ENCODE peak calls at places on chromosome 15, in ten cellular contexts. I, K, U, W, R, Y, L, Z, O and M are unnamed samples.

GRCh38 chr15:75712668-75713337 is at the start of gene CSPG4:
- DNase-seq in L (no peak), O (peak), Y (peak), I (peak), U (no peak), W (no peak), K (no peak), Z (no peak), R (no peak), M (peak)

GRCh38 chr15:90451215-90451850 is 63.3 kb downstream of the IQGAP1 start:
- DNase-seq in W (no peak), O (peak), R (no peak), K (no peak), Y (peak), U (peak), L (no peak), Z (no peak), I (no peak), M (no peak)

GRCh38 chr15:62105266-62105665 is 38.5 kb downstream of the C2CD4A start:
- DNase-seq in U (no peak), R (no peak), O (no peak), I (no peak), Y (no peak), Z (no peak), L (no peak), W (peak), K (no peak), M (no peak)

GRCh38 chr15:31297221-31297879 is 29.3 kb upstream of the KLF13 start:
- DNase-seq in U (no peak), L (no peak), K (no peak), Z (no peak), R (no peak), W (no peak), Y (no peak), O (no peak), I (no peak), M (no peak)

GRCh38 chr15:59276225-59277178 is 69.9 kb downstream of the LDHAL6B start:
- DNase-seq in K (no peak), I (no peak), R (no peak), Y (no peak), L (no peak), U (no peak), W (no peak), Z (no peak), O (no peak), M (no peak)

GRCh38 chr15:49082960-49083359 is 36.7 kb upstream of the SECISBP2L start:
- DNase-seq in L (no peak), Z (no peak), K (no peak), U (peak), R (no peak), W (no peak), I (no peak), O (no peak), Y (peak), M (no peak)

GRCh38 chr15:68561146-68561545 is 17.6 kb upstream of the CORO2B start:
- DNase-seq in Y (no peak), I (no peak), L (no peak), O (no peak), W (no peak), R (no peak), U (no peak), Z (no peak), K (no peak), M (no peak)

GRCh38 chr15:60006203-60006782 is 2.2 kb downstream of the FOXB1 start:
- DNase-seq in K (peak), I (no peak), W (peak), U (no peak), Z (no peak), L (peak), Y (peak), O (no peak), R (no peak), M (peak)

GRCh38 chr15:85751731-85752421 is 42.8 kb downstream of the KLHL25 start:
- DNase-seq in U (no peak), L (no peak), R (no peak), O (no peak), I (peak), Z (no peak), Y (no peak), K (peak), W (no peak), M (no peak)

GRCh38 chr15:70091649-70092461 is 5.9 kb downstream of the TLE3 start:
- DNase-seq in U (no peak), O (no peak), W (no peak), K (no peak), R (peak), Y (no peak), Z (no peak), L (peak), I (no peak), M (no peak)

GRCh38 chr15:82045179-82045891 is 483 bp downstream of the MEX3B start:
- DNase-seq in W (peak), O (peak), K (peak), Z (peak), I (peak), R (no peak), U (no peak), L (no peak), Y (peak), M (peak)

GRCh38 chr15:63507878-63508818 is 3.8 kb downstream of the USP3 start:
- DNase-seq in U (no peak), R (no peak), Y (no peak), K (no peak), Z (no peak), O (no peak), L (no peak), W (no peak), I (no peak), M (no peak)

GRCh38 chr15:40108061-40108854 is 421 bp downstream of the BMF start:
- DNase-seq in R (no peak), W (peak), K (no peak), U (no peak), Y (peak), Z (no peak), I (no peak), L (no peak), O (no peak), M (peak)

GRCh38 chr15:73630030-73630429 is 3.2 kb downstream of the NPTN start:
- DNase-seq in W (no peak), R (no peak), O (no peak), K (no peak), Y (no peak), U (no peak), I (no peak), Z (no peak), L (no peak), M (no peak)

GRCh38 chr15:48897144-48897814 is 19.3 kb downstream of the EID1 start:
- DNase-seq in Z (no peak), U (peak), I (peak), R (no peak), L (no peak), Y (peak), O (no peak), W (no peak), K (no peak), M (no peak)

GRCh38 chr15:64856429-64857145 is 14.9 kb downstream of the PLEKHO2 start:
- DNase-seq in R (no peak), O (no peak), I (peak), Y (peak), U (peak), L (no peak), W (no peak), K (no peak), Z (peak), M (no peak)

GRCh38 chr15:41828747-41829270 is 917 bp downstream of the JMJD7 start:
- DNase-seq in I (no peak), L (no peak), O (no peak), R (no peak), Y (no peak), U (no peak), W (no peak), Z (no peak), K (no peak), M (no peak)

GRCh38 chr15:95429345-95429744 is 901.2 kb upstream of the NR2F2 start:
- DNase-seq in R (no peak), W (no peak), Z (no peak), I (no peak), K (no peak), Y (no peak), O (no peak), U (no peak), L (no peak), M (no peak)

GRCh38 chr15:73923488-73924164 is 2.6 kb upstream of the LOXL1 start:
- DNase-seq in O (no peak), Z (no peak), R (no peak), K (no peak), L (no peak), W (no peak), I (no peak), Y (no peak), U (no peak), M (no peak)

GRCh38 chr15:69562097-69562496 is 109.5 kb downstream of the RPLP1 start:
- DNase-seq in U (no peak), Z (no peak), I (no peak), Y (no peak), L (no peak), K (no peak), O (no peak), W (no peak), R (peak), M (no peak)

GRCh38 chr15:37079726-37080125 is 20.6 kb downstream of the MEIS2 start:
- DNase-seq in I (no peak), U (peak), Z (no peak), R (no peak), K (no peak), W (no peak), Y (no peak), O (no peak), L (no peak), M (no peak)

GRCh38 chr15:95457520-95457919 is 873.0 kb upstream of the NR2F2 start:
- DNase-seq in U (no peak), Z (no peak), Y (no peak), W (no peak), K (no peak), R (no peak), I (no peak), L (no peak), O (no peak), M (no peak)

GRCh38 chr15:58046467-58046866 is 19.0 kb downstream of the ALDH1A2 start:
- DNase-seq in L (no peak), K (no peak), I (no peak), U (no peak), Y (no peak), R (no peak), O (no peak), Z (no peak), W (no peak), M (no peak)

GRCh38 chr15:65086680-65087111 is 10.2 kb downstream of the KBTBD13 start:
- DNase-seq in U (no peak), I (no peak), W (no peak), K (no peak), Y (no peak), Z (no peak), O (no peak), R (no peak), L (no peak), M (no peak)

GRCh38 chr15:75844629-75845390 is 1.6 kb downstream of the UBE2Q2 start:
- DNase-seq in R (no peak), Z (no peak), Y (no peak), W (no peak), L (peak), I (no peak), O (no peak), U (no peak), K (no peak), M (no peak)

GRCh38 chr15:85748176-85748575 is 46.5 kb downstream of the KLHL25 start:
- DNase-seq in K (no peak), I (no peak), W (no peak), O (no peak), L (no peak), R (no peak), Y (no peak), Z (no peak), U (no peak), M (no peak)

GRCh38 chr15:95558131-95558530 is 772.4 kb upstream of the NR2F2 start:
- DNase-seq in Y (peak), O (no peak), U (no peak), W (no peak), L (no peak), R (no peak), I (no peak), Z (no peak), K (no peak), M (no peak)

GRCh38 chr15:74196175-74196574 is 6.4 kb downstream of the STRA6 start:
- DNase-seq in O (peak), Z (no peak), L (no peak), Y (peak), W (no peak), U (peak), R (no peak), K (no peak), I (no peak), M (no peak)

GRCh38 chr15:79872358-79873017 is 24.3 kb downstream of the MTHFS start:
- DNase-seq in L (peak), O (no peak), R (no peak), W (no peak), Z (no peak), U (peak), K (no peak), Y (peak), I (no peak), M (no peak)

GRCh38 chr15:92603743-92604470 is 51.7 kb downstream of the FAM174B start:
- DNase-seq in W (no peak), U (no peak), I (no peak), O (no peak), K (no peak), R (no peak), L (no peak), Y (no peak), Z (no peak), M (no peak)

GRCh38 chr15:78207110-78207458 is 27.3 kb downstream of the ACSBG1 start:
- DNase-seq in K (no peak), L (no peak), I (no peak), O (no peak), W (no peak), R (no peak), Z (no peak), Y (no peak), U (no peak), M (no peak)

GRCh38 chr15:53976844-53977392 is 1.3 kb upstream of the UNC13C start:
- DNase-seq in L (no peak), R (peak), Z (no peak), Y (no peak), K (no peak), W (no peak), U (no peak), I (peak), O (no peak), M (peak)

GRCh38 chr15:39511000-39511914 is 69.6 kb upstream of the THBS1 start:
- DNase-seq in Z (no peak), R (no peak), I (no peak), K (no peak), O (peak), W (no peak), L (no peak), Y (peak), U (peak), M (no peak)

GRCh38 chr15:38401101-38401500 is 52.8 kb upstream of the FAM98B start:
- DNase-seq in W (no peak), Y (peak), L (no peak), R (no peak), Z (no peak), I (no peak), K (no peak), O (no peak), U (no peak), M (no peak)

GRCh38 chr15:72169236-72169920 is 28.2 kb downstream of the GRAMD2A start:
- DNase-seq in W (no peak), L (no peak), O (no peak), U (no peak), I (no peak), R (no peak), Z (no peak), Y (no peak), K (no peak), M (no peak)

GRCh38 chr15:78004919-78005634 is 72.4 kb downstream of the TBC1D2B start:
- DNase-seq in Z (no peak), R (no peak), U (peak), K (no peak), Y (peak), I (no peak), W (no peak), O (peak), L (no peak), M (no peak)

GRCh38 chr15:45306105-45306504 is 54.1 kb downstream of the SLC28A2 start:
- DNase-seq in Z (no peak), R (no peak), W (no peak), K (no peak), Y (no peak), U (no peak), L (no peak), I (no peak), O (no peak), M (no peak)

GRCh38 chr15:26983822-26984221 is 12.8 kb downstream of the GABRG3 start:
- DNase-seq in L (no peak), W (no peak), K (no peak), Z (no peak), I (no peak), O (no peak), U (no peak), Y (no peak), R (no peak), M (no peak)

GRCh38 chr15:32861741-32862140 is 143.9 kb downstream of the GREM1 start:
- DNase-seq in U (peak), K (no peak), W (peak), L (no peak), I (peak), O (no peak), R (no peak), Y (peak), Z (peak), M (no peak)

GRCh38 chr15:60396560-60396963 is 1.2 kb downstream of the ANXA2 start:
- DNase-seq in R (no peak), O (no peak), Y (peak), K (no peak), L (no peak), U (no peak), W (no peak), Z (no peak), I (no peak), M (no peak)